ENCODE peak calls at places on chromosomes 1 and 21, in eight cellular contexts. One of them, this sample, is unnamed.

GRCh38 chr1:200880212-200880611 is 7.4 kb downstream of the GPR25 start:
- DNase-seq in OCI-LY7: no peak
- DNase-seq in HCT116: no peak
- DNase-seq in GM23338: no peak
- DNase-seq in GM23248: no peak
- DNase-seq in hepatocyte: no peak
- DNase-seq in PC-3: no peak
- DNase-seq in neural progenitor cell: no peak
- DNase-seq in this sample: no peak

GRCh38 chr1:227395391-227396028 is 77.2 kb upstream of the CDC42BPA start:
- DNase-seq in OCI-LY7: no peak
- DNase-seq in HCT116: peak
- DNase-seq in GM23338: no peak
- DNase-seq in GM23248: peak
- DNase-seq in hepatocyte: no peak
- DNase-seq in PC-3: no peak
- DNase-seq in neural progenitor cell: no peak
- DNase-seq in this sample: no peak

GRCh38 chr21:45454081-45454923 is 49.3 kb downstream of the COL18A1 start:
- DNase-seq in OCI-LY7: no peak
- DNase-seq in HCT116: no peak
- DNase-seq in GM23338: no peak
- DNase-seq in GM23248: peak
- DNase-seq in hepatocyte: no peak
- DNase-seq in PC-3: no peak
- DNase-seq in neural progenitor cell: no peak
- DNase-seq in this sample: no peak

GRCh38 chr1:203640723-203641523 is 14.3 kb downstream of the ATP2B4 start:
- DNase-seq in OCI-LY7: no peak
- DNase-seq in HCT116: no peak
- DNase-seq in GM23338: no peak
- DNase-seq in GM23248: no peak
- DNase-seq in hepatocyte: no peak
- DNase-seq in PC-3: no peak
- DNase-seq in neural progenitor cell: no peak
- DNase-seq in this sample: no peak

GRCh38 chr21:22128671-22129070 is 1130.5 kb downstream of the NCAM2 start:
- DNase-seq in OCI-LY7: no peak
- DNase-seq in HCT116: no peak
- DNase-seq in GM23338: no peak
- DNase-seq in GM23248: no peak
- DNase-seq in hepatocyte: no peak
- DNase-seq in PC-3: no peak
- DNase-seq in neural progenitor cell: no peak
- DNase-seq in this sample: no peak

GRCh38 chr1:216765346-216766300 is 42.4 kb upstream of the ESRRG start:
- DNase-seq in OCI-LY7: no peak
- DNase-seq in HCT116: no peak
- DNase-seq in GM23338: no peak
- DNase-seq in GM23248: peak
- DNase-seq in hepatocyte: peak
- DNase-seq in PC-3: peak
- DNase-seq in neural progenitor cell: peak
- DNase-seq in this sample: peak

GRCh38 chr1:2229032-2229920 is 1.2 kb downstream of the SKI start:
- DNase-seq in OCI-LY7: peak
- DNase-seq in HCT116: no peak
- DNase-seq in GM23338: peak
- DNase-seq in GM23248: peak
- DNase-seq in hepatocyte: peak
- DNase-seq in PC-3: peak
- DNase-seq in neural progenitor cell: peak
- DNase-seq in this sample: peak

GRCh38 chr1:15454256-15454655 is 2.3 kb upstream of the CELA2A start:
- DNase-seq in OCI-LY7: no peak
- DNase-seq in HCT116: no peak
- DNase-seq in GM23338: no peak
- DNase-seq in GM23248: peak
- DNase-seq in hepatocyte: no peak
- DNase-seq in PC-3: peak
- DNase-seq in neural progenitor cell: no peak
- DNase-seq in this sample: no peak

GRCh38 chr1:5830771-5831599 is 161.2 kb downstream of the NPHP4 start:
- DNase-seq in OCI-LY7: no peak
- DNase-seq in HCT116: no peak
- DNase-seq in GM23338: peak
- DNase-seq in GM23248: no peak
- DNase-seq in hepatocyte: no peak
- DNase-seq in PC-3: no peak
- DNase-seq in neural progenitor cell: peak
- DNase-seq in this sample: no peak

GRCh38 chr1:29630756-29631155 is 394.4 kb downstream of the PTPRU start:
- DNase-seq in OCI-LY7: no peak
- DNase-seq in HCT116: no peak
- DNase-seq in GM23338: no peak
- DNase-seq in GM23248: no peak
- DNase-seq in hepatocyte: no peak
- DNase-seq in PC-3: no peak
- DNase-seq in neural progenitor cell: no peak
- DNase-seq in this sample: no peak

GRCh38 chr1:112265946-112266345 is 130.1 kb upstream of the CTTNBP2NL start:
- DNase-seq in OCI-LY7: no peak
- DNase-seq in HCT116: no peak
- DNase-seq in GM23338: no peak
- DNase-seq in GM23248: no peak
- DNase-seq in hepatocyte: no peak
- DNase-seq in PC-3: no peak
- DNase-seq in neural progenitor cell: no peak
- DNase-seq in this sample: no peak

GRCh38 chr1:75836528-75836927 is 39.8 kb downstream of the MSH4 start:
- DNase-seq in OCI-LY7: no peak
- DNase-seq in HCT116: no peak
- DNase-seq in GM23338: no peak
- DNase-seq in GM23248: no peak
- DNase-seq in hepatocyte: no peak
- DNase-seq in PC-3: no peak
- DNase-seq in neural progenitor cell: no peak
- DNase-seq in this sample: no peak

GRCh38 chr1:63276625-63277024 is 45.7 kb upstream of the FOXD3 start:
- DNase-seq in OCI-LY7: no peak
- DNase-seq in HCT116: no peak
- DNase-seq in GM23338: peak
- DNase-seq in GM23248: no peak
- DNase-seq in hepatocyte: no peak
- DNase-seq in PC-3: no peak
- DNase-seq in neural progenitor cell: peak
- DNase-seq in this sample: no peak

GRCh38 chr1:52662645-52663313 is 29.8 kb downstream of the SHISAL2A start:
- DNase-seq in OCI-LY7: no peak
- DNase-seq in HCT116: peak
- DNase-seq in GM23338: peak
- DNase-seq in GM23248: peak
- DNase-seq in hepatocyte: peak
- DNase-seq in PC-3: peak
- DNase-seq in neural progenitor cell: peak
- DNase-seq in this sample: no peak
- TF ChIP-seq EZH2phosphoT487 in OCI-LY7: no peak
- TF ChIP-seq EZH2phosphoT487 in HCT116: no peak
- TF ChIP-seq EZH2phosphoT487 in GM23338: no peak
- TF ChIP-seq EZH2phosphoT487 in GM23248: no peak
- TF ChIP-seq EZH2phosphoT487 in hepatocyte: peak
- TF ChIP-seq EZH2phosphoT487 in PC-3: no peak
- TF ChIP-seq EZH2phosphoT487 in neural progenitor cell: no peak
- TF ChIP-seq EZH2phosphoT487 in this sample: no peak

GRCh38 chr1:96464991-96465875 is 256.4 kb upstream of the PTBP2 start:
- DNase-seq in OCI-LY7: no peak
- DNase-seq in HCT116: no peak
- DNase-seq in GM23338: no peak
- DNase-seq in GM23248: no peak
- DNase-seq in hepatocyte: no peak
- DNase-seq in PC-3: no peak
- DNase-seq in neural progenitor cell: no peak
- DNase-seq in this sample: no peak

GRCh38 chr1:96464159-96464558 is 257.4 kb upstream of the PTBP2 start:
- DNase-seq in OCI-LY7: no peak
- DNase-seq in HCT116: no peak
- DNase-seq in GM23338: peak
- DNase-seq in GM23248: no peak
- DNase-seq in hepatocyte: no peak
- DNase-seq in PC-3: no peak
- DNase-seq in neural progenitor cell: peak
- DNase-seq in this sample: no peak

GRCh38 chr1:96472471-96472870 is 249.1 kb upstream of the PTBP2 start:
- DNase-seq in OCI-LY7: no peak
- DNase-seq in HCT116: no peak
- DNase-seq in GM23338: no peak
- DNase-seq in GM23248: peak
- DNase-seq in hepatocyte: no peak
- DNase-seq in PC-3: no peak
- DNase-seq in neural progenitor cell: no peak
- DNase-seq in this sample: no peak

DNA sequence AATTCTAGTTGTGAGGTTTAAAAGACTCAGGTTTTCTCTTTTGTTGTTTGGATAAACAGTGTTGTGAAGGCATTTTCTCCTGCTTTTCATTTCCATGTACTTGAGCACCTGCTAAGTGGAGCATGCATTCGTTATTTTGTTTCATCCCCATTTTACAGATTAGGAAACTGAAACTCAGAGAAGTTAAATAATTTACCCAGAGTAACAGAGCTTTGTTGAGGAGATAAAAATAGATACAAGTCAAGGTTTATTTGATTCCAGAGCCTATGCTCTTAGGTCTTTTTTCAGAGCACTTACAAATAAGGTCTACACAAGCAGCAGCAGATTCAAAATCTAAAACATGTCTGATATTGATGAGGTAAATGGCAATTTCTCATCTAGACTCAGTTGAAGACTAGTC is 254.7 kb upstream of the PTBP2 start:
- DNase-seq in OCI-LY7: no peak
- DNase-seq in HCT116: no peak
- DNase-seq in GM23338: no peak
- DNase-seq in GM23248: no peak
- DNase-seq in hepatocyte: no peak
- DNase-seq in PC-3: no peak
- DNase-seq in neural progenitor cell: no peak
- DNase-seq in this sample: no peak
- H3K4me2 ChIP-seq in OCI-LY7: no peak
- H3K4me2 ChIP-seq in HCT116: no peak
- H3K4me2 ChIP-seq in GM23338: no peak
- H3K4me2 ChIP-seq in GM23248: no peak
- H3K4me2 ChIP-seq in hepatocyte: no peak
- H3K4me2 ChIP-seq in PC-3: no peak
- H3K4me2 ChIP-seq in neural progenitor cell: no peak
- H3K4me2 ChIP-seq in this sample: no peak

GRCh38 chr1:231930257-231930947 is 303.8 kb downstream of the DISC1 start:
- DNase-seq in OCI-LY7: no peak
- DNase-seq in HCT116: no peak
- DNase-seq in GM23338: no peak
- DNase-seq in GM23248: no peak
- DNase-seq in hepatocyte: no peak
- DNase-seq in PC-3: no peak
- DNase-seq in neural progenitor cell: no peak
- DNase-seq in this sample: no peak

GRCh38 chr1:231933711-231934626 is 307.4 kb downstream of the DISC1 start:
- DNase-seq in OCI-LY7: no peak
- DNase-seq in HCT116: no peak
- DNase-seq in GM23338: no peak
- DNase-seq in GM23248: no peak
- DNase-seq in hepatocyte: peak
- DNase-seq in PC-3: no peak
- DNase-seq in neural progenitor cell: no peak
- DNase-seq in this sample: no peak

GRCh38 chr1:231929311-231929710 is 302.7 kb downstream of the DISC1 start:
- DNase-seq in OCI-LY7: no peak
- DNase-seq in HCT116: no peak
- DNase-seq in GM23338: peak
- DNase-seq in GM23248: peak
- DNase-seq in hepatocyte: peak
- DNase-seq in PC-3: no peak
- DNase-seq in neural progenitor cell: peak
- DNase-seq in this sample: no peak

GRCh38 chr1:231931846-231932454 is 305.4 kb downstream of the DISC1 start:
- DNase-seq in OCI-LY7: peak
- DNase-seq in HCT116: peak
- DNase-seq in GM23338: peak
- DNase-seq in GM23248: no peak
- DNase-seq in hepatocyte: no peak
- DNase-seq in PC-3: peak
- DNase-seq in neural progenitor cell: no peak
- DNase-seq in this sample: peak

DNA sequence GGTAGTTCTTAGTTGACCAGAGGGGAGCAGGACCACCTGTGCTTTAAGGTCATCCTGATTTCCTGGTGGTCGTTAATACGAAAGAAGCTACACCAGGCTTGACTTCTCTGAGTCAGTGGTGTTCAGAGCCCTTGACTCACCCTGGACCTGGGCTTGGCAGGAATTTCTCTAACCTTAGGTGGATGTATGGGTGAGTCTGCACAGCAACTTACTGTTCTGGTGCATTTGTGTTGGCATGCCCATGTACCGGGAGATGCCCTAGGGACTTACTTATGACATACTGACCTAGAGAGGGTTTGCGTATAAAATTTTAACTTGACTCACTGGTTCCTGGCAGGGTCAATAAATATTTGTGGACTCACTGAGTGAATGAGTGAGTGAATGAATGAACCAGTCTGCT is 304.6 kb downstream of the DISC1 start:
- DNase-seq in OCI-LY7: no peak
- DNase-seq in HCT116: no peak
- DNase-seq in GM23338: no peak
- DNase-seq in GM23248: no peak
- DNase-seq in hepatocyte: no peak
- DNase-seq in PC-3: peak
- DNase-seq in neural progenitor cell: no peak
- DNase-seq in this sample: no peak
- TF ChIP-seq EZH2phosphoT487 in OCI-LY7: no peak
- TF ChIP-seq EZH2phosphoT487 in HCT116: no peak
- TF ChIP-seq EZH2phosphoT487 in GM23338: no peak
- TF ChIP-seq EZH2phosphoT487 in GM23248: no peak
- TF ChIP-seq EZH2phosphoT487 in hepatocyte: no peak
- TF ChIP-seq EZH2phosphoT487 in PC-3: no peak
- TF ChIP-seq EZH2phosphoT487 in neural progenitor cell: no peak
- TF ChIP-seq EZH2phosphoT487 in this sample: no peak

DNA sequence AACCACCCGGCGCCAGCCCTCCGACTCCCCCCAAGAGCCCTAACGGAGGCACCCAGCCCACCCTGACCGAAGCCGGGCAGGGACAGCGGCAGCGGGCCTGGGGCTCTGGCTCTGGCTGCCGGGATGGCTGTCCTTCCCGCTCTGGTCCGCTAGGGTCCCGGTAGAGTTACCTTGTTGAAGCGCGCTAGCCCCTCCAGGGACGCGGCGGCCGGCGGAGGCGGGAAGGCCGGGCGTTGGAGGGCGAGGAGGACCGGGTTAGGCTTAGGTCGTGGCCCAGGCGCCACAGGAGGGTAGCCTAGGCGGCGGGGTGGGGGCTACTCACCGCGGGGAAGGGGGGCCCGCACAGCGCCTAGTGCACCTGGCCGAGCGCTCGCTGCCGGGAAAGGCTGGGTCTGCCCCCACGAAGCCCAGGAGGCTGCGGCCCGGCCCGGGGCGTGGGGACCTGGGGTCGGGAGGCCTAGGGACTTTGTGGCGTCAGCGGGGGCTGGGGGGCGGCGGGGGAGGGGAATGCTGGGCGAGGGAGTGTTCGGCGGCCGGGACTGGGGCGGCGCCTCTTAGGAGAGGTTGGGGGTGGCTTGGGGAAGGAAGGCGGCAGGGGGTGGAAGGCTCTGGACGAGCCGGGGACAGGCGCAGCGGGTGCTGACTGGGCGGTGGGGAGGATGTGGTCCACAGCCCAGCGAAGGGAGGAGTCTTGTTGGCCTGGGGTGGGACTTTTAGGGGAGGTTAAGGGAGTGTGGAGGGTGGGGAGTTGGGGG is at the start of gene TRIM17:
- DNase-seq in OCI-LY7: no peak
- DNase-seq in HCT116: no peak
- DNase-seq in GM23338: peak
- DNase-seq in GM23248: peak
- DNase-seq in hepatocyte: peak
- DNase-seq in PC-3: no peak
- DNase-seq in neural progenitor cell: peak
- DNase-seq in this sample: no peak
- H3K4me2 ChIP-seq in OCI-LY7: no peak
- H3K4me2 ChIP-seq in HCT116: peak
- H3K4me2 ChIP-seq in GM23338: peak
- H3K4me2 ChIP-seq in GM23248: peak
- H3K4me2 ChIP-seq in hepatocyte: peak
- H3K4me2 ChIP-seq in PC-3: peak
- H3K4me2 ChIP-seq in neural progenitor cell: peak
- H3K4me2 ChIP-seq in this sample: no peak

This sample was measured in MM.1S.